ENCODE peak calls at places on chromosomes 2 and 18, in nine cellular contexts. One of them, this sample, is unnamed.

GRCh38 chr2:29808321-29808720 is 113.1 kb downstream of the ALK start:
- DNase-seq in neural progenitor cell: no peak
- DNase-seq in stomach: no peak
- DNase-seq in cardiac muscle cell: no peak
- DNase-seq in prostate gland: no peak
- DNase-seq in PC-9: no peak
- DNase-seq in pancreas: no peak
- DNase-seq in MM.1S: no peak
- DNase-seq in trophoblast cell: no peak
- DNase-seq in this sample: no peak

GRCh38 chr2:171347591-171348032 is 86.2 kb downstream of the METTL8 start:
- DNase-seq in neural progenitor cell: no peak
- DNase-seq in stomach: no peak
- DNase-seq in cardiac muscle cell: peak; percentile 63
- DNase-seq in prostate gland: peak; percentile 22
- DNase-seq in PC-9: peak; percentile 93
- DNase-seq in pancreas: no peak
- DNase-seq in MM.1S: no peak
- DNase-seq in trophoblast cell: peak; percentile 88
- DNase-seq in this sample: no peak

GRCh38 chr2:109419960-109420370 is 193.8 kb downstream of the SEPTIN10 start:
- DNase-seq in neural progenitor cell: no peak
- DNase-seq in stomach: no peak
- DNase-seq in cardiac muscle cell: no peak
- DNase-seq in prostate gland: no peak
- DNase-seq in PC-9: no peak
- DNase-seq in pancreas: no peak
- DNase-seq in MM.1S: no peak
- DNase-seq in trophoblast cell: peak; percentile 85
- DNase-seq in this sample: no peak

GRCh38 chr2:27715318-27716165 is 51.9 kb downstream of the SLC4A1AP start:
- DNase-seq in neural progenitor cell: peak; percentile 54
- DNase-seq in stomach: no peak
- DNase-seq in cardiac muscle cell: peak; percentile 67
- DNase-seq in prostate gland: peak; percentile 26
- DNase-seq in PC-9: peak; percentile 71
- DNase-seq in pancreas: no peak
- DNase-seq in MM.1S: peak; percentile 54
- DNase-seq in trophoblast cell: no peak
- DNase-seq in this sample: no peak

GRCh38 chr2:222993920-222994650 is 57.9 kb upstream of the KCNE4 start:
- DNase-seq in neural progenitor cell: no peak
- DNase-seq in stomach: peak; percentile 82
- DNase-seq in cardiac muscle cell: peak; percentile 97
- DNase-seq in prostate gland: peak; percentile 43
- DNase-seq in PC-9: no peak
- DNase-seq in pancreas: peak; percentile 43
- DNase-seq in MM.1S: no peak
- DNase-seq in trophoblast cell: no peak
- DNase-seq in this sample: no peak

GRCh38 chr2:109318150-109318948 is 189.3 kb downstream of the SH3RF3 start:
- DNase-seq in neural progenitor cell: peak; percentile 24
- DNase-seq in stomach: peak; percentile 50
- DNase-seq in cardiac muscle cell: peak; percentile 92
- DNase-seq in prostate gland: peak; percentile 44
- DNase-seq in PC-9: no peak
- DNase-seq in pancreas: peak; percentile 30
- DNase-seq in MM.1S: no peak
- DNase-seq in trophoblast cell: peak; percentile 69
- DNase-seq in this sample: peak; percentile 18

GRCh38 chr2:43169987-43170732 is 56.2 kb downstream of the ZFP36L2 start:
- DNase-seq in neural progenitor cell: peak; percentile 52
- DNase-seq in stomach: peak; percentile 65
- DNase-seq in cardiac muscle cell: no peak
- DNase-seq in prostate gland: no peak
- DNase-seq in PC-9: peak; percentile 38
- DNase-seq in pancreas: no peak
- DNase-seq in MM.1S: peak; percentile 60
- DNase-seq in trophoblast cell: peak; percentile 23
- DNase-seq in this sample: peak; percentile 59

GRCh38 chr2:20563833-20564232 is 87.1 kb downstream of the HS1BP3 start:
- DNase-seq in neural progenitor cell: no peak
- DNase-seq in stomach: no peak
- DNase-seq in cardiac muscle cell: peak; percentile 26
- DNase-seq in prostate gland: no peak
- DNase-seq in PC-9: no peak
- DNase-seq in pancreas: no peak
- DNase-seq in MM.1S: no peak
- DNase-seq in trophoblast cell: no peak
- DNase-seq in this sample: peak; percentile 15

GRCh38 chr2:128775401-128776285 is 457.0 kb upstream of the HS6ST1 start:
- DNase-seq in neural progenitor cell: no peak
- DNase-seq in stomach: peak; percentile 18
- DNase-seq in cardiac muscle cell: no peak
- DNase-seq in prostate gland: no peak
- DNase-seq in PC-9: no peak
- DNase-seq in pancreas: no peak
- DNase-seq in MM.1S: no peak
- DNase-seq in trophoblast cell: no peak
- DNase-seq in this sample: no peak

GRCh38 chr2:62217980-62218379 is 22.1 kb downstream of the B3GNT2 start:
- DNase-seq in neural progenitor cell: no peak
- DNase-seq in stomach: no peak
- DNase-seq in cardiac muscle cell: peak; percentile 80
- DNase-seq in prostate gland: no peak
- DNase-seq in PC-9: no peak
- DNase-seq in pancreas: no peak
- DNase-seq in MM.1S: no peak
- DNase-seq in trophoblast cell: no peak
- DNase-seq in this sample: no peak

GRCh38 chr2:241762933-241763369 is 13.7 kb upstream of the GAL3ST2 start:
- DNase-seq in neural progenitor cell: no peak
- DNase-seq in stomach: no peak
- DNase-seq in cardiac muscle cell: no peak
- DNase-seq in prostate gland: no peak
- DNase-seq in PC-9: no peak
- DNase-seq in pancreas: no peak
- DNase-seq in MM.1S: no peak
- DNase-seq in trophoblast cell: peak; percentile 57
- DNase-seq in this sample: peak; percentile 41

GRCh38 chr2:86219896-86220295 is 20.6 kb downstream of the MRPL35 start:
- DNase-seq in neural progenitor cell: no peak
- DNase-seq in stomach: no peak
- DNase-seq in cardiac muscle cell: no peak
- DNase-seq in prostate gland: no peak
- DNase-seq in PC-9: no peak
- DNase-seq in pancreas: no peak
- DNase-seq in MM.1S: no peak
- DNase-seq in trophoblast cell: no peak
- DNase-seq in this sample: no peak

GRCh38 chr2:20231632-20232031 is 6.7 kb upstream of the SDC1 start:
- DNase-seq in neural progenitor cell: peak; percentile 34
- DNase-seq in stomach: peak; percentile 87
- DNase-seq in cardiac muscle cell: no peak
- DNase-seq in prostate gland: peak; percentile 70
- DNase-seq in PC-9: peak; percentile 100
- DNase-seq in pancreas: no peak
- DNase-seq in MM.1S: no peak
- DNase-seq in trophoblast cell: peak; percentile 96
- DNase-seq in this sample: no peak

GRCh38 chr2:241019441-241020139 is 21.2 kb downstream of the SNED1 start:
- DNase-seq in neural progenitor cell: no peak
- DNase-seq in stomach: peak; percentile 10
- DNase-seq in cardiac muscle cell: no peak
- DNase-seq in prostate gland: no peak
- DNase-seq in PC-9: no peak
- DNase-seq in pancreas: no peak
- DNase-seq in MM.1S: no peak
- DNase-seq in trophoblast cell: no peak
- DNase-seq in this sample: no peak

GRCh38 chr2:19540739-19541503 is 182.5 kb upstream of the OSR1 start:
- DNase-seq in neural progenitor cell: no peak
- DNase-seq in stomach: no peak
- DNase-seq in cardiac muscle cell: peak; percentile 85
- DNase-seq in prostate gland: peak; percentile 27
- DNase-seq in PC-9: peak; percentile 95
- DNase-seq in pancreas: no peak
- DNase-seq in MM.1S: peak; percentile 77
- DNase-seq in trophoblast cell: peak; percentile 28
- DNase-seq in this sample: no peak

GRCh38 chr2:23524261-23524706 is 139.3 kb downstream of the KLHL29 start:
- DNase-seq in neural progenitor cell: no peak
- DNase-seq in stomach: no peak
- DNase-seq in cardiac muscle cell: no peak
- DNase-seq in prostate gland: peak; percentile 60
- DNase-seq in PC-9: no peak
- DNase-seq in pancreas: no peak
- DNase-seq in MM.1S: no peak
- DNase-seq in trophoblast cell: no peak
- DNase-seq in this sample: no peak

GRCh38 chr2:28391564-28392296 is 928 bp upstream of the FOSL2 start:
- DNase-seq in neural progenitor cell: peak; percentile 66
- DNase-seq in stomach: peak; percentile 93
- DNase-seq in cardiac muscle cell: peak; percentile 95
- DNase-seq in prostate gland: peak; percentile 95
- DNase-seq in PC-9: peak; percentile 90
- DNase-seq in pancreas: peak; percentile 89
- DNase-seq in MM.1S: peak; percentile 87
- DNase-seq in trophoblast cell: peak; percentile 85
- DNase-seq in this sample: peak; percentile 98

DNA sequence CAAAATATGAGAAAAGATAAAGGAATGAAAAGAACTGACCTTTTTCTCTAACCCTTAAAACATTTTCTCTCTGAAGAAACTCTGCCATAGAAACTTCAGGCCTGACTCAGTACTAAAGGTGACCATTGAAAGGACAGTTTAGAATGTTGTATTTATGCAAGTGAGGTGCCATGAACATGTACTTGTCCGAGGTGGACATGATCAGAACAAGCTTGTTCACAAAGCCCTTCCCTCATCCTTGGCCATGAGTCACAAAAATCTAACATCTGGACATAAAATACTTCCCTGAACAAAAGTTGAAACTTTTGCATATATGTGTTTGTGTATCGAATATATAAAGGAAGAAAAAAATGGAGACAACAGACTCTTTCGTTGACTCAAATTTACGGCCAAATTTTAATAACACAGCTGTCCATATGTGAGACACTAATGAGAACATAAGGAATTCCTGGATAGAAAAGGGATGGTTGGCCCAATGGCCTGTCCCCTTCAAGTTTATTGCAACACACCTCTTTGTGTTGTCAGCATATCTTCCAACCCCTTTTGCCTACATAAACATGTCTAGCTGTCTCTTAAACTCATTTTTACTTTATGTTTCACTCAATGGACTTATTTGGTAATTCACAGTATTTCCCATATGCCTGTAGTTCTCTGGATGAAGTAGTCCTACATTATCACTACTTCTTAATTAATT is 19.4 kb upstream of the ZEB2 start:
- DNase-seq in neural progenitor cell: no peak
- DNase-seq in stomach: no peak
- DNase-seq in cardiac muscle cell: no peak
- DNase-seq in prostate gland: no peak
- DNase-seq in PC-9: no peak
- DNase-seq in pancreas: no peak
- DNase-seq in MM.1S: no peak
- DNase-seq in trophoblast cell: no peak
- DNase-seq in this sample: no peak
- H3K27ac ChIP-seq in neural progenitor cell: no peak overlapping the region
- H3K27ac ChIP-seq in stomach: no peak overlapping the region
- H3K27ac ChIP-seq in cardiac muscle cell: no peak overlapping the region
- H3K27ac ChIP-seq in prostate gland: no peak overlapping the region
- H3K27ac ChIP-seq in PC-9: no peak overlapping the region
- H3K27ac ChIP-seq in pancreas: no peak overlapping the region
- H3K27ac ChIP-seq in MM.1S: no peak overlapping the region
- H3K27ac ChIP-seq in trophoblast cell: no peak overlapping the region
- H3K27ac ChIP-seq in this sample: no peak overlapping the region

DNA sequence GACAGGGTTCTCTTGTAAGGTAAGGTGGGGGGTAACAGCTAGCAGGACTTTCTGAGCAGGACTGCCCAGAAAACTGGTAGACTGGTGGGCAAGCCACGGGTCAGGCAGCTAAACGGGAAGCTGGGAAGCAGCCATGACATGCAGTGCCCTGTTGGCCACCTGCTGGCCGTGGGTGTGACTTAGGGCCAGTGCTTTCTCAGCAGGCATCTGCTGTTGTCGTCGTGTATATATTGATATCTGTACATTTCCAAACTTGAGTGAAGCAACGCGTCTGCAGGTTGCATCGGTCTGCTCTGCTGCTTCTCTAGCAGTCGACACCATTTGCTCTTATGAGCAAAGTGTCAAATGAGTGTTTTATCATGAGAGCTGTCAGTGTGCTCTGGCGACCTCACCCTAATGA is 31.0 kb downstream of the COA5 start:
- DNase-seq in neural progenitor cell: no peak
- DNase-seq in stomach: no peak
- DNase-seq in cardiac muscle cell: no peak
- DNase-seq in prostate gland: no peak
- DNase-seq in PC-9: no peak
- DNase-seq in pancreas: no peak
- DNase-seq in MM.1S: no peak
- DNase-seq in trophoblast cell: no peak
- DNase-seq in this sample: no peak
- H3K36me3 ChIP-seq in neural progenitor cell: no peaks in the 10 kb centered on the region
- H3K36me3 ChIP-seq in stomach: peaks cover 95% of the 10 kb centered on the region
- H3K36me3 ChIP-seq in cardiac muscle cell: no peaks in the 10 kb centered on the region
- H3K36me3 ChIP-seq in prostate gland: peaks cover 8% of the 10 kb centered on the region
- H3K36me3 ChIP-seq in PC-9: no peaks in the 10 kb centered on the region
- H3K36me3 ChIP-seq in pancreas: no peaks in the 10 kb centered on the region
- H3K36me3 ChIP-seq in MM.1S: peaks cover 25% of the 10 kb centered on the region
- H3K36me3 ChIP-seq in trophoblast cell: peaks cover 24% of the 10 kb centered on the region
- H3K36me3 ChIP-seq in this sample: no peaks in the 10 kb centered on the region

DNA sequence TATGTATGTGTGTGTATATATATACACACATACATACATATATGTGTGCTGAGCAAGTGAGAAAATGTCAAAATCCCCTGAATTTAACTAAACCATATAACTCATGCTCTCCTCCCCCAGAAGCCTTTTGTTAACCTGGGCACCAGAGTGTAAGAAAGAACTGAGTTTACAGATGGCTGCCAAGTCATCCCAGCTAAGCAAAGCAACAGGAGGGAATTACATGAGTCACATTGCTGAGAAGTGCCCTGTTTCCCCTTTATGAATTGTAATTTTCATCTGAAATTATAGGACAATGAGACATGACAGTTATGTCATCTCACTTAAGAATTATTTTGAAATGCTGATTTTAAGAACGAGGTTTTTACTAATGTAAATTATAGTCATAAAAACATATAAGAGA is 29.9 kb downstream of the SCN7A start:
- DNase-seq in neural progenitor cell: no peak
- DNase-seq in stomach: no peak
- DNase-seq in cardiac muscle cell: no peak
- DNase-seq in prostate gland: no peak
- DNase-seq in PC-9: no peak
- DNase-seq in pancreas: no peak
- DNase-seq in MM.1S: no peak
- DNase-seq in trophoblast cell: no peak
- DNase-seq in this sample: no peak
- H3K27ac ChIP-seq in neural progenitor cell: no peak overlapping the region
- H3K27ac ChIP-seq in stomach: no peak overlapping the region
- H3K27ac ChIP-seq in cardiac muscle cell: no peak overlapping the region
- H3K27ac ChIP-seq in prostate gland: no peak overlapping the region
- H3K27ac ChIP-seq in PC-9: no peak overlapping the region
- H3K27ac ChIP-seq in pancreas: no peak overlapping the region
- H3K27ac ChIP-seq in MM.1S: no peak overlapping the region
- H3K27ac ChIP-seq in trophoblast cell: no peak overlapping the region
- H3K27ac ChIP-seq in this sample: no peak overlapping the region

GRCh38 chr18:12722731-12723130 is 19.9 kb downstream of the PSMG2 start:
- DNase-seq in neural progenitor cell: no peak
- DNase-seq in stomach: no peak
- DNase-seq in cardiac muscle cell: no peak
- DNase-seq in prostate gland: no peak
- DNase-seq in PC-9: no peak
- DNase-seq in pancreas: no peak
- DNase-seq in MM.1S: no peak
- DNase-seq in trophoblast cell: no peak
- DNase-seq in this sample: no peak
- H3K36me3 ChIP-seq in neural progenitor cell: peaks cover 18% of the 10 kb centered on the region
- H3K36me3 ChIP-seq in stomach: peaks cover 93% of the 10 kb centered on the region
- H3K36me3 ChIP-seq in cardiac muscle cell: peaks cover 26% of the 10 kb centered on the region
- H3K36me3 ChIP-seq in prostate gland: no peaks in the 10 kb centered on the region
- H3K36me3 ChIP-seq in PC-9: peaks cover 21% of the 10 kb centered on the region
- H3K36me3 ChIP-seq in pancreas: peaks cover 2% of the 10 kb centered on the region
- H3K36me3 ChIP-seq in MM.1S: peaks cover 3% of the 10 kb centered on the region
- H3K36me3 ChIP-seq in trophoblast cell: peaks cover 25% of the 10 kb centered on the region
- H3K36me3 ChIP-seq in this sample: peaks cover 81% of the 10 kb centered on the region